ENCODE peak calls at places on chromosomes 11 and 22, in eight cellular contexts. D is tibial artery, X is SK-N-SH, H is psoas muscle, C is heart left ventricle, L is fibroblast of lung, N is endodermal cell, Q is upper lobe of right lung. M is an unnamed sample.

GRCh38 chr22:46075764-46076531 is 74.4 kb upstream of the PPARA start:
- DNase-seq in D (peak; percentile 63), X (no peak), H (peak; percentile 56), C (no peak), L (no peak), N (no peak), Q (peak; percentile 58), M (no peak)

GRCh38 chr11:12587333-12587997 is 86.8 kb upstream of the TEAD1 start:
- DNase-seq in D (no peak), X (no peak), H (no peak), C (no peak), L (peak; percentile 88), N (peak; percentile 71), Q (no peak), M (peak; percentile 49)

GRCh38 chr11:44219830-44220778 is 89.8 kb downstream of the ALX4 start:
- DNase-seq in D (no peak), X (no peak), H (no peak), C (no peak), L (peak; percentile 41), N (no peak), Q (no peak), M (peak; percentile 62)

GRCh38 chr11:17607572-17608570 is 60.8 kb downstream of the OTOG start:
- DNase-seq in D (peak; percentile 62), X (no peak), H (peak; percentile 48), C (no peak), L (no peak), N (no peak), Q (peak; percentile 63), M (no peak)

GRCh38 chr11:45328726-45329125 is 42.6 kb upstream of the SYT13 start:
- DNase-seq in D (no peak), X (no peak), H (no peak), C (no peak), L (no peak), N (no peak), Q (no peak), M (no peak)

GRCh38 chr22:47293368-47294221 is 531.1 kb downstream of the TBC1D22A start:
- DNase-seq in D (no peak), X (no peak), H (no peak), C (no peak), L (no peak), N (peak; percentile 9), Q (no peak), M (no peak)

GRCh38 chr11:65107078-65107477 is 4.6 kb upstream of the TM7SF2 start:
- DNase-seq in D (no peak), X (no peak), H (no peak), C (no peak), L (no peak), N (no peak), Q (no peak), M (no peak)

GRCh38 chr22:22519591-22519990 is 479 bp downstream of the ZNF280A start:
- DNase-seq in D (no peak), X (no peak), H (no peak), C (no peak), L (no peak), N (no peak), Q (no peak), M (no peak)

GRCh38 chr11:92865352-92865751 is 104.1 kb upstream of the MTNR1B start:
- DNase-seq in D (no peak), X (no peak), H (peak; percentile 69), C (no peak), L (peak; percentile 72), N (peak; percentile 21), Q (no peak), M (peak; percentile 3)

GRCh38 chr22:20749453-20749852 is 24.5 kb upstream of the SERPIND1 start:
- DNase-seq in D (no peak), X (no peak), H (no peak), C (no peak), L (no peak), N (no peak), Q (no peak), M (no peak)

GRCh38 chr22:23752750-23753149 is 1.5 kb downstream of the VPREB3 start:
- DNase-seq in D (no peak), X (no peak), H (no peak), C (no peak), L (no peak), N (no peak), Q (no peak), M (no peak)

GRCh38 chr11:11966826-11967668 is 41.4 kb downstream of the DKK3 start:
- DNase-seq in D (peak; percentile 81), X (peak; percentile 77), H (peak; percentile 85), C (peak; percentile 70), L (no peak), N (peak; percentile 97), Q (peak; percentile 85), M (peak; percentile 37)

GRCh38 chr22:30074147-30074546 is 6.1 kb upstream of the HORMAD2 start:
- DNase-seq in D (no peak), X (no peak), H (no peak), C (no peak), L (no peak), N (no peak), Q (no peak), M (no peak)

GRCh38 chr11:85123752-85124231 is 503.4 kb downstream of the DLG2 start:
- DNase-seq in D (no peak), X (no peak), H (no peak), C (no peak), L (no peak), N (no peak), Q (no peak), M (no peak)

GRCh38 chr22:49203863-49204598 is 623.6 kb downstream of the BRD1 start:
- DNase-seq in D (peak; percentile 37), X (no peak), H (no peak), C (peak; percentile 3), L (no peak), N (peak; percentile 17), Q (peak; percentile 43), M (no peak)

GRCh38 chr11:116853461-116854073 is 16.1 kb upstream of the APOA1 start:
- DNase-seq in D (no peak), X (no peak), H (no peak), C (no peak), L (peak; percentile 97), N (no peak), Q (no peak), M (peak; percentile 96)

GRCh38 chr11:85540181-85540580 is 87.0 kb downstream of the DLG2 start:
- DNase-seq in D (no peak), X (no peak), H (peak; percentile 40), C (no peak), L (no peak), N (no peak), Q (no peak), M (no peak)

GRCh38 chr22:24751518-24751917 is 23.0 kb downstream of the PIWIL3 start:
- DNase-seq in D (no peak), X (no peak), H (no peak), C (no peak), L (no peak), N (no peak), Q (no peak), M (no peak)

GRCh38 chr11:73439002-73439843 is 63.0 kb downstream of the RELT start:
- DNase-seq in D (no peak), X (peak; percentile 61), H (no peak), C (no peak), L (no peak), N (no peak), Q (no peak), M (no peak)

GRCh38 chr11:93652161-93652597 is 9.3 kb upstream of the CEP295 start:
- DNase-seq in D (no peak), X (peak; percentile 19), H (no peak), C (peak; percentile 7), L (peak; percentile 15), N (peak; percentile 73), Q (no peak), M (peak; percentile 53)

GRCh38 chr11:44978961-44979331 is 28.3 kb upstream of the TP53I11 start:
- DNase-seq in D (no peak), X (no peak), H (no peak), C (no peak), L (no peak), N (peak; percentile 67), Q (no peak), M (no peak)

GRCh38 chr22:37696657-37697539 is at the start of gene TRIOBP:
- DNase-seq in D (peak; percentile 97), X (peak; percentile 95), H (peak; percentile 97), C (peak; percentile 91), L (peak; percentile 93), N (peak; percentile 100), Q (peak; percentile 97), M (peak; percentile 93)
- TF ChIP-seq CTCF in D (peak; percentile 42), X (peak; percentile 61), H (peak; percentile 44), C (peak; percentile 65), L (peak; percentile 37), N (peak; percentile 74), Q (peak; percentile 54), M (peak; percentile 36)

DNA sequence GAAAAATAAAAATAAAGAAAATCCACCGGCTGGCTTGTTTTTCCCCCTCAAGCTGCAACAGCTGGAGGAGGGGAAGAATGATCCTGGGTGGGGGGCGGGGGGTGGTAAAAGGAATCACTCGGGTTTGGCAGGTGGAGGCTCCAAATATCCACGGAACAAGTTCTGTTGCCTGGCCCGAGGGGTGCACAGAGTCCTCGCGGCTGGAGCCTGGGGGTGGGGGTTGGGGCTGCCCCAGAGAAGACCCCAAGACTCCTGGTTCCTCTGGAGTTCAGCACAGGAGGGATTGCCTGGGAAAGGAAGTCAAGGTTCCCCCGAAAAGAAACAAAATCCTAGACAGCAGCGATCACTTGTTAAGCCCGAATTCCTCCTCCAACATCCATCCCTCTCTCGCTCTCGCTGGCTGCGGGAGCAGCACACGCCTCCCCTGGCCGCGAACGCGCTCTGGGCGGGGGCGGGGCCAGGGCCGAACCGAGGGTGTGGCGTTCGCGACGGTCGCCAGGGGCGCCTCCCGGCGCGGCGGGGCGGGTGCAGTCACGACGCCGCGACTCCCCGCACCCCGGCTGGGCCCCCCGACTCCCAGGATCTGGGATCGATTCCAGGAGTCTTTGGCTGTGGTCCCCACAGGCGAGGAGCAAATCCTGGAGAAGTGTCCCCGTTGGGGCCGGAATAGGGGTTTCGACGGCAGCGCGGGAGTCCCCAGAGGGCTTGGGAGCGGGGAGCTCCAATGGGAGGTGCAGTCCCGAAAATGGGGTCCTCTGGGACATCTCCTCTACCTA is at the start of gene KCNA4:
- DNase-seq in D (no peak), X (peak; percentile 66), H (no peak), C (peak; percentile 31), L (peak; percentile 1), N (peak; percentile 85), Q (peak; percentile 68), M (no peak)
- H3K4me3 ChIP-seq in D (peak within 1 kb of the TSS; percentile 31), X (peak within 1 kb of the TSS; percentile 4), H (peak within 1 kb of the TSS; percentile 50), C (peak within 1 kb of the TSS; percentile 43), L (no peak within 1 kb of the TSS), N (peak within 1 kb of the TSS; percentile 72), Q (peak within 1 kb of the TSS; percentile 42), M (no peak within 1 kb of the TSS)

DNA sequence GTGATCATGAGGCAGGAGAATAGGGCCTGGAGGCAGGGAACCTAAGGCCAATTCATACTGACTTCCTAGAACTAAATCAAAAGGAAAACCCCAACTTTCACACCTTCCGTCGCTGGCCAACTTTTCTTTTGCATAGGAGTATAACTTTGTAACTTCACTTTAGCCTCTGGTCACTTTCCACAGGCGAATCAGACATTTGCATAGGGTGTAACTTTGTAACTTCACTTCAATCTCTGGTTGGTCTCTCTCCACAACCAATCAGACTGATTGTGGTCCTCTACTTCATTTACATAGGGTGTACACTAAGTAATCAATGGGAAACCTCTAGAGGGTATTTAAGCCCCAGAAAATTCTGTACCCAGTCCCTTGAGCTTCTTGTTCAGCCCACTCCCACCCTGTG is 11.5 kb upstream of the TMPRSS4 start:
- DNase-seq in D (no peak), X (no peak), H (no peak), C (no peak), L (no peak), N (no peak), Q (no peak), M (no peak)
- TF ChIP-seq CTCF in D (no peak), X (no peak), H (no peak), C (no peak), L (no peak), N (no peak), Q (no peak), M (no peak)

GRCh38 chr11:47783087-47783610 is 16.0 kb upstream of the FNBP4 start:
- DNase-seq in D (no peak), X (no peak), H (no peak), C (no peak), L (peak; percentile 6), N (no peak), Q (no peak), M (no peak)
- H3K4me3 ChIP-seq in D (no peak overlapping the region), X (no peak overlapping the region), H (no peak overlapping the region), C (no peak overlapping the region), L (no peak overlapping the region), N (no peak overlapping the region), Q (no peak overlapping the region), M (no peak overlapping the region)

M was measured in fibroblast of mammary gland.